ENCODE peak calls at places on chromosomes 16 and 17, in ten cellular contexts. M is iPS-NIHi11; R is mesendoderm; B is NCI-H446; K is M059J; G is GM04503; O is NCI-H345; E is hippocampal formation; X is NCI-H146; S is activated CD4-positive, alpha-beta T cell treated with anti-CD3 and anti-CD28 coated beads, Interleukin-2, amount 50 U/mL, for 1 hour. N is an unnamed sample.
A peak's percentile ranks its signal among the peaks of the same experiment; 100 is the strongest.

GRCh38 chr17:70288540-70289290 is 119.4 kb downstream of the KCNJ2 start:
- DNase-seq in S (no peak), M (no peak), X (no peak), R (no peak), O (no peak), G (no peak), E (no peak), B (peak; percentile 39), K (no peak), N (no peak)

GRCh38 chr17:44900894-44901293 is 1.6 kb upstream of the EFTUD2 start:
- DNase-seq in G (no peak), O (no peak), B (peak; percentile 91), R (no peak), E (no peak), S (no peak), M (no peak), X (no peak), K (peak; percentile 92), N (no peak)

GRCh38 chr16:12416136-12416787 is 387.4 kb downstream of the CPPED1 start:
- DNase-seq in K (no peak), M (no peak), G (no peak), E (no peak), S (no peak), R (no peak), B (no peak), X (no peak), O (no peak), N (no peak)

GRCh38 chr17:7548585-7549400 is at the start of gene TNFSF12:
- DNase-seq in S (peak; percentile 35), X (peak; percentile 40), B (no peak), O (peak; percentile 12), E (peak; percentile 38), G (no peak), R (peak; percentile 44), M (peak; percentile 83), K (peak; percentile 36), N (peak; percentile 84)

GRCh38 chr17:69501591-69502468 is 87.3 kb downstream of the MAP2K6 start:
- DNase-seq in R (peak; percentile 85), S (no peak), M (peak; percentile 46), O (peak; percentile 30), X (peak; percentile 31), K (peak; percentile 2), B (no peak), E (no peak), G (no peak), N (no peak)

GRCh38 chr17:35577826-35578194 is 561 bp downstream of the PEX12 start:
- DNase-seq in X (no peak), G (peak; percentile 11), R (no peak), E (no peak), K (peak; percentile 20), S (no peak), B (no peak), M (no peak), O (no peak), N (no peak)

GRCh38 chr16:76837872-76838271 is 353.1 kb upstream of the MON1B start:
- DNase-seq in S (no peak), K (no peak), G (no peak), O (no peak), M (no peak), B (no peak), X (peak; percentile 91), E (no peak), R (no peak), N (no peak)

GRCh38 chr16:78642621-78643285 is 543.3 kb downstream of the WWOX start:
- DNase-seq in E (no peak), K (no peak), X (no peak), R (peak; percentile 41), G (no peak), S (no peak), M (no peak), O (no peak), B (no peak), N (no peak)

GRCh38 chr16:11233727-11234376 is 22.2 kb downstream of the SOCS1 start:
- DNase-seq in K (peak; percentile 73), O (no peak), X (no peak), B (no peak), R (peak; percentile 29), G (no peak), M (no peak), E (no peak), S (peak; percentile 44), N (no peak)

GRCh38 chr17:73030501-73030911 is 62.0 kb downstream of the SLC39A11 start:
- DNase-seq in M (no peak), K (no peak), X (no peak), B (peak; percentile 50), R (no peak), G (no peak), E (no peak), S (no peak), O (no peak), N (no peak)

GRCh38 chr16:4675864-4676786 is 17.2 kb upstream of the NUDT16L1 start:
- DNase-seq in G (no peak), K (no peak), O (no peak), B (no peak), M (peak; percentile 60), E (no peak), S (peak; percentile 65), X (no peak), R (peak; percentile 60), N (no peak)

GRCh38 chr17:29789186-29790170 is 140.6 kb downstream of the SSH2 start:
- DNase-seq in R (no peak), B (no peak), X (no peak), G (no peak), K (no peak), E (no peak), M (no peak), O (no peak), S (no peak), N (peak; percentile 70)

GRCh38 chr17:51372345-51373004 is 112.1 kb downstream of the UTP18 start:
- DNase-seq in R (peak; percentile 93), S (no peak), G (peak; percentile 21), M (peak; percentile 71), B (peak; percentile 81), K (peak; percentile 86), X (peak; percentile 30), E (peak; percentile 73), O (peak; percentile 19), N (no peak)

GRCh38 chr17:75346906-75347305 is 57.7 kb upstream of the SLC25A19 start:
- DNase-seq in K (peak; percentile 26), B (no peak), E (no peak), X (peak; percentile 5), R (peak; percentile 82), M (no peak), S (no peak), O (no peak), G (no peak), N (no peak)

GRCh38 chr16:84093879-84094270 is 22.9 kb downstream of the MBTPS1 start:
- DNase-seq in M (no peak), E (no peak), B (no peak), O (no peak), K (no peak), G (no peak), X (no peak), S (no peak), R (no peak), N (no peak)

GRCh38 chr16:87918314-87918713 is 18.0 kb downstream of the CA5A start:
- DNase-seq in M (no peak), S (no peak), E (no peak), O (no peak), B (no peak), K (peak; percentile 73), G (peak; percentile 31), R (no peak), X (no peak), N (no peak)

GRCh38 chr16:22353188-22353919 is 21.1 kb downstream of the CDR2 start:
- DNase-seq in M (no peak), S (no peak), E (no peak), O (no peak), R (peak; percentile 83), K (peak; percentile 89), B (no peak), G (peak; percentile 85), X (no peak), N (no peak)

GRCh38 chr16:80346160-80346632 is 194.6 kb upstream of the DYNLRB2 start:
- DNase-seq in R (no peak), O (no peak), X (no peak), G (peak; percentile 8), B (no peak), S (no peak), E (no peak), M (no peak), K (peak; percentile 20), N (no peak)

GRCh38 chr17:42163113-42163512 is 8.3 kb upstream of the RAB5C start:
- DNase-seq in O (no peak), X (peak; percentile 16), B (no peak), K (no peak), E (no peak), R (peak; percentile 56), M (peak; percentile 85), G (no peak), S (no peak), N (no peak)

GRCh38 chr17:34125010-34125409 is 130.1 kb upstream of the CCL2 start:
- DNase-seq in B (no peak), G (no peak), O (no peak), E (no peak), X (no peak), M (no peak), R (no peak), K (no peak), S (no peak), N (no peak)

GRCh38 chr17:49745175-49746139 is 18.5 kb downstream of the FAM117A start:
- DNase-seq in O (no peak), R (no peak), S (no peak), B (no peak), X (no peak), M (no peak), G (no peak), K (no peak), E (no peak), N (no peak)

GRCh38 chr17:39679521-39680192 is 8.2 kb downstream of the PGAP3 start:
- DNase-seq in O (no peak), X (no peak), E (no peak), R (no peak), K (no peak), B (no peak), S (no peak), M (no peak), G (no peak), N (no peak)

N was measured in lower lobe of right lung.